ENCODE peak calls at places on chromosomes 11 and 22, in seven cellular contexts. One of them, this sample, is unnamed.

GRCh38 chr11:88293931-88294330 is 43.6 kb downstream of the CTSC start:
- DNase-seq in T-helper 17 cell: no peak
- DNase-seq in activated CD4-positive, alpha-beta T cell treated with anti-CD3 and anti-CD28 coated beads for 48 hours: no peak
- DNase-seq in mesendoderm: no peak
- DNase-seq in posterior cingulate gyrus: no peak
- DNase-seq in stimulated activated CD4-positive, alpha-beta T cell treated with anti-CD3 and anti-CD28 coated beads, Interleukin-1b, Interleukin-23, amount 100 ng/mL, for 1 hour: no peak
- DNase-seq in T-helper 9 cell: no peak
- DNase-seq in this sample: no peak

GRCh38 chr11:88179141-88179540 is 3.9 kb upstream of the RAB38 start:
- DNase-seq in T-helper 17 cell: no peak
- DNase-seq in activated CD4-positive, alpha-beta T cell treated with anti-CD3 and anti-CD28 coated beads for 48 hours: peak; percentile 52
- DNase-seq in mesendoderm: no peak
- DNase-seq in posterior cingulate gyrus: no peak
- DNase-seq in stimulated activated CD4-positive, alpha-beta T cell treated with anti-CD3 and anti-CD28 coated beads, Interleukin-1b, Interleukin-23, amount 100 ng/mL, for 1 hour: no peak
- DNase-seq in T-helper 9 cell: no peak
- DNase-seq in this sample: no peak

GRCh38 chr11:119356349-119357031 is 10.0 kb upstream of the MFRP start:
- DNase-seq in T-helper 17 cell: peak; percentile 59
- DNase-seq in activated CD4-positive, alpha-beta T cell treated with anti-CD3 and anti-CD28 coated beads for 48 hours: peak; percentile 82
- DNase-seq in mesendoderm: peak; percentile 90
- DNase-seq in posterior cingulate gyrus: peak; percentile 81
- DNase-seq in stimulated activated CD4-positive, alpha-beta T cell treated with anti-CD3 and anti-CD28 coated beads, Interleukin-1b, Interleukin-23, amount 100 ng/mL, for 1 hour: peak; percentile 29
- DNase-seq in T-helper 9 cell: peak; percentile 68
- DNase-seq in this sample: peak; percentile 78

GRCh38 chr11:64695548-64695947 is 27.4 kb downstream of the NRXN2 start:
- DNase-seq in T-helper 17 cell: no peak
- DNase-seq in activated CD4-positive, alpha-beta T cell treated with anti-CD3 and anti-CD28 coated beads for 48 hours: no peak
- DNase-seq in mesendoderm: no peak
- DNase-seq in posterior cingulate gyrus: no peak
- DNase-seq in stimulated activated CD4-positive, alpha-beta T cell treated with anti-CD3 and anti-CD28 coated beads, Interleukin-1b, Interleukin-23, amount 100 ng/mL, for 1 hour: no peak
- DNase-seq in T-helper 9 cell: no peak
- DNase-seq in this sample: no peak

GRCh38 chr22:27720860-27721259 is 80.7 kb downstream of the MN1 start:
- DNase-seq in T-helper 17 cell: no peak
- DNase-seq in activated CD4-positive, alpha-beta T cell treated with anti-CD3 and anti-CD28 coated beads for 48 hours: no peak
- DNase-seq in mesendoderm: no peak
- DNase-seq in posterior cingulate gyrus: no peak
- DNase-seq in stimulated activated CD4-positive, alpha-beta T cell treated with anti-CD3 and anti-CD28 coated beads, Interleukin-1b, Interleukin-23, amount 100 ng/mL, for 1 hour: no peak
- DNase-seq in T-helper 9 cell: no peak
- DNase-seq in this sample: no peak

GRCh38 chr11:14253878-14254277 is 105.1 kb downstream of the RRAS2 start:
- DNase-seq in T-helper 17 cell: no peak
- DNase-seq in activated CD4-positive, alpha-beta T cell treated with anti-CD3 and anti-CD28 coated beads for 48 hours: no peak
- DNase-seq in mesendoderm: no peak
- DNase-seq in posterior cingulate gyrus: no peak
- DNase-seq in stimulated activated CD4-positive, alpha-beta T cell treated with anti-CD3 and anti-CD28 coated beads, Interleukin-1b, Interleukin-23, amount 100 ng/mL, for 1 hour: no peak
- DNase-seq in T-helper 9 cell: no peak
- DNase-seq in this sample: no peak

GRCh38 chr11:65500262-65501004 is 1.6 kb downstream of the MALAT1 start:
- DNase-seq in T-helper 17 cell: no peak
- DNase-seq in activated CD4-positive, alpha-beta T cell treated with anti-CD3 and anti-CD28 coated beads for 48 hours: peak; percentile 64
- DNase-seq in mesendoderm: peak; percentile 73
- DNase-seq in posterior cingulate gyrus: no peak
- DNase-seq in stimulated activated CD4-positive, alpha-beta T cell treated with anti-CD3 and anti-CD28 coated beads, Interleukin-1b, Interleukin-23, amount 100 ng/mL, for 1 hour: no peak
- DNase-seq in T-helper 9 cell: no peak
- DNase-seq in this sample: no peak

GRCh38 chr11:112537846-112538330 is 277.2 kb upstream of the PLET1 start:
- DNase-seq in T-helper 17 cell: no peak
- DNase-seq in activated CD4-positive, alpha-beta T cell treated with anti-CD3 and anti-CD28 coated beads for 48 hours: no peak
- DNase-seq in mesendoderm: no peak
- DNase-seq in posterior cingulate gyrus: no peak
- DNase-seq in stimulated activated CD4-positive, alpha-beta T cell treated with anti-CD3 and anti-CD28 coated beads, Interleukin-1b, Interleukin-23, amount 100 ng/mL, for 1 hour: no peak
- DNase-seq in T-helper 9 cell: no peak
- DNase-seq in this sample: no peak

GRCh38 chr11:64994318-64994717 is 2.5 kb downstream of the BATF2 start:
- DNase-seq in T-helper 17 cell: no peak
- DNase-seq in activated CD4-positive, alpha-beta T cell treated with anti-CD3 and anti-CD28 coated beads for 48 hours: no peak
- DNase-seq in mesendoderm: no peak
- DNase-seq in posterior cingulate gyrus: no peak
- DNase-seq in stimulated activated CD4-positive, alpha-beta T cell treated with anti-CD3 and anti-CD28 coated beads, Interleukin-1b, Interleukin-23, amount 100 ng/mL, for 1 hour: no peak
- DNase-seq in T-helper 9 cell: no peak
- DNase-seq in this sample: no peak

GRCh38 chr11:3139481-3140290 is 25.4 kb downstream of the OSBPL5 start:
- DNase-seq in T-helper 17 cell: no peak
- DNase-seq in activated CD4-positive, alpha-beta T cell treated with anti-CD3 and anti-CD28 coated beads for 48 hours: no peak
- DNase-seq in mesendoderm: no peak
- DNase-seq in posterior cingulate gyrus: no peak
- DNase-seq in stimulated activated CD4-positive, alpha-beta T cell treated with anti-CD3 and anti-CD28 coated beads, Interleukin-1b, Interleukin-23, amount 100 ng/mL, for 1 hour: no peak
- DNase-seq in T-helper 9 cell: no peak
- DNase-seq in this sample: no peak

GRCh38 chr11:17403977-17404759 is 15.7 kb upstream of the KCNJ11 start:
- DNase-seq in T-helper 17 cell: no peak
- DNase-seq in activated CD4-positive, alpha-beta T cell treated with anti-CD3 and anti-CD28 coated beads for 48 hours: no peak
- DNase-seq in mesendoderm: no peak
- DNase-seq in posterior cingulate gyrus: no peak
- DNase-seq in stimulated activated CD4-positive, alpha-beta T cell treated with anti-CD3 and anti-CD28 coated beads, Interleukin-1b, Interleukin-23, amount 100 ng/mL, for 1 hour: no peak
- DNase-seq in T-helper 9 cell: no peak
- DNase-seq in this sample: no peak

GRCh38 chr11:43736502-43737193 is 56.1 kb downstream of the HSD17B12 start:
- DNase-seq in T-helper 17 cell: no peak
- DNase-seq in activated CD4-positive, alpha-beta T cell treated with anti-CD3 and anti-CD28 coated beads for 48 hours: no peak
- DNase-seq in mesendoderm: no peak
- DNase-seq in posterior cingulate gyrus: no peak
- DNase-seq in stimulated activated CD4-positive, alpha-beta T cell treated with anti-CD3 and anti-CD28 coated beads, Interleukin-1b, Interleukin-23, amount 100 ng/mL, for 1 hour: no peak
- DNase-seq in T-helper 9 cell: no peak
- DNase-seq in this sample: no peak

GRCh38 chr11:43282607-43283440 is 29.0 kb upstream of the API5 start:
- DNase-seq in T-helper 17 cell: peak; percentile 14
- DNase-seq in activated CD4-positive, alpha-beta T cell treated with anti-CD3 and anti-CD28 coated beads for 48 hours: peak; percentile 56
- DNase-seq in mesendoderm: peak; percentile 48
- DNase-seq in posterior cingulate gyrus: peak; percentile 57
- DNase-seq in stimulated activated CD4-positive, alpha-beta T cell treated with anti-CD3 and anti-CD28 coated beads, Interleukin-1b, Interleukin-23, amount 100 ng/mL, for 1 hour: no peak
- DNase-seq in T-helper 9 cell: peak; percentile 24
- DNase-seq in this sample: peak; percentile 8

GRCh38 chr11:33402066-33402465 is 144.9 kb downstream of the HIPK3 start:
- DNase-seq in T-helper 17 cell: no peak
- DNase-seq in activated CD4-positive, alpha-beta T cell treated with anti-CD3 and anti-CD28 coated beads for 48 hours: no peak
- DNase-seq in mesendoderm: no peak
- DNase-seq in posterior cingulate gyrus: no peak
- DNase-seq in stimulated activated CD4-positive, alpha-beta T cell treated with anti-CD3 and anti-CD28 coated beads, Interleukin-1b, Interleukin-23, amount 100 ng/mL, for 1 hour: no peak
- DNase-seq in T-helper 9 cell: no peak
- DNase-seq in this sample: no peak

GRCh38 chr11:93933230-93933629 is 82.8 kb upstream of the VSTM5 start:
- DNase-seq in T-helper 17 cell: no peak
- DNase-seq in activated CD4-positive, alpha-beta T cell treated with anti-CD3 and anti-CD28 coated beads for 48 hours: no peak
- DNase-seq in mesendoderm: no peak
- DNase-seq in posterior cingulate gyrus: no peak
- DNase-seq in stimulated activated CD4-positive, alpha-beta T cell treated with anti-CD3 and anti-CD28 coated beads, Interleukin-1b, Interleukin-23, amount 100 ng/mL, for 1 hour: no peak
- DNase-seq in T-helper 9 cell: no peak
- DNase-seq in this sample: no peak

GRCh38 chr22:33747576-33748180 is 172.6 kb downstream of the LARGE1 start:
- DNase-seq in T-helper 17 cell: no peak
- DNase-seq in activated CD4-positive, alpha-beta T cell treated with anti-CD3 and anti-CD28 coated beads for 48 hours: no peak
- DNase-seq in mesendoderm: no peak
- DNase-seq in posterior cingulate gyrus: no peak
- DNase-seq in stimulated activated CD4-positive, alpha-beta T cell treated with anti-CD3 and anti-CD28 coated beads, Interleukin-1b, Interleukin-23, amount 100 ng/mL, for 1 hour: no peak
- DNase-seq in T-helper 9 cell: no peak
- DNase-seq in this sample: no peak

This sample was measured in CD8-positive, alpha-beta T cell.